ENCODE peak calls at places on chromosomes 13 and 19, in nine cellular contexts. U is heart right ventricle, N is ascending aorta, X is DMS 273 treated with DMSO at 0.1 percent for 48 hours, J is lower leg skin, Q is brain microvascular endothelial cell, A is Daoy, W is GM04504, E is type B pancreatic cell. V is an unnamed sample.

GRCh38 chr19:53192771-53193533 is at the start of gene ZNF665:
- DNase-seq in U (peak; percentile 91), N (peak; percentile 94), X (peak; percentile 76), J (peak; percentile 88), Q (peak; percentile 85), A (peak; percentile 94), W (peak; percentile 66), E (peak; percentile 85), V (no peak)

GRCh38 chr13:52969373-52969772 is 59.2 kb upstream of the OLFM4 start:
- DNase-seq in U (no peak), N (no peak), X (peak; percentile 46), J (no peak), Q (no peak), A (no peak), W (no peak), E (no peak), V (no peak)

GRCh38 chr13:60311527-60311926 is 85.5 kb upstream of the TDRD3 start:
- DNase-seq in U (no peak), N (no peak), X (no peak), J (no peak), Q (no peak), A (peak; percentile 2), W (no peak), E (no peak), V (no peak)

GRCh38 chr19:10551698-10552301 is 8.1 kb downstream of the ATG4D start:
- DNase-seq in U (no peak), N (no peak), X (peak; percentile 16), J (no peak), Q (no peak), A (peak; percentile 57), W (no peak), E (no peak), V (peak; percentile 30)

GRCh38 chr19:38841787-38842438 is 7.9 kb downstream of the HNRNPL start:
- DNase-seq in U (no peak), N (no peak), X (no peak), J (no peak), Q (no peak), A (no peak), W (no peak), E (no peak), V (no peak)

GRCh38 chr13:38883783-38884182 is 106.8 kb downstream of the STOML3 start:
- DNase-seq in U (no peak), N (no peak), X (no peak), J (no peak), Q (peak; percentile 49), A (no peak), W (no peak), E (no peak), V (no peak)

GRCh38 chr19:3851254-3852176 is 17.3 kb downstream of the ZFR2 start:
- DNase-seq in U (no peak), N (no peak), X (no peak), J (no peak), Q (no peak), A (no peak), W (no peak), E (no peak), V (peak; percentile 98)

GRCh38 chr13:40402931-40403412 is 263.5 kb downstream of the FOXO1 start:
- DNase-seq in U (no peak), N (no peak), X (no peak), J (no peak), Q (peak; percentile 85), A (peak; percentile 15), W (no peak), E (no peak), V (peak; percentile 23)

GRCh38 chr19:33301011-33301899 is 1.1 kb downstream of the CEBPA start:
- DNase-seq in U (no peak), N (peak; percentile 67), X (no peak), J (no peak), Q (no peak), A (no peak), W (no peak), E (no peak), V (no peak)

GRCh38 chr19:55647732-55648656 is at the start of gene CCDC106:
- DNase-seq in U (peak; percentile 79), N (peak; percentile 81), X (no peak), J (no peak), Q (peak; percentile 60), A (peak; percentile 83), W (no peak), E (no peak), V (no peak)